ENCODE peak calls at places on chromosome 14, in four cellular contexts. R is GM12878, Z is HepG2, U is K562. J is an unnamed sample.

GRCh38 chr14:96255501-96256366 is at the start of gene BDKRB1:
- DNase-seq in R (no peak), Z (no peak), U (no peak), J (no peak)

GRCh38 chr14:63178912-63179311 is 25.3 kb upstream of the RHOJ start:
- DNase-seq in R (no peak), Z (no peak), U (no peak), J (no peak)

GRCh38 chr14:30317729-30318128 is 241.2 kb upstream of the G2E3 start:
- DNase-seq in R (no peak), Z (peak), U (no peak), J (no peak)

GRCh38 chr14:94575730-94576585 is 5.3 kb upstream of the SERPINA5 start:
- DNase-seq in R (no peak), Z (no peak), U (no peak), J (no peak)

GRCh38 chr14:92646952-92647461 is 101.4 kb downstream of the LGMN start:
- DNase-seq in R (no peak), Z (no peak), U (no peak), J (no peak)

GRCh38 chr14:73935666-73936065 is 14.2 kb downstream of the FAM161B start:
- DNase-seq in R (no peak), Z (no peak), U (peak), J (no peak)

GRCh38 chr14:71143391-71144290 is 236.4 kb downstream of the PCNX1 start:
- DNase-seq in R (no peak), Z (peak), U (peak), J (no peak)

GRCh38 chr14:105247715-105248367 is 492 bp upstream of the BTBD6 start:
- DNase-seq in R (no peak), Z (no peak), U (no peak), J (no peak)

DNA sequence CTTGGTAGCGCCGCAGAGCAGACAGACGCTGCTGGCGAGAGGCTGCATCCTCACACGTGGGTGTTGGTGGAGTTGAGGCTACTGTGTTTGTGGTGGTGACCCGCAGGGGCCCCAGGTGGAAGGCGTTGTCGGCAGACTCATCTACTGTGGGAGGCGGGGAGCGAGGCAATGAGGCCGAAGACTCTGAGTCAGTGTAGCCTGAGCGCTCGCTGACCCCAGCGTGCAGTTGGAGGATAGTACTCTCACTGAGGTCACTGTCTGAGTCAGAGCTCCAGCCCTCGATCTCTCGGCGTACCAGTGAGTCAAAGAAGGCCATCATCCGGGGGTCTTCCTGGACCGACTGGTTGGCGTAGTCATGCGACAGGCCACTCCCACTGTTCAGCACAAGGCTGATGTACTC is 76.0 kb upstream of the ACTN1 start:
- DNase-seq in R (no peak), Z (no peak), U (no peak), J (no peak)
- TF ChIP-seq TCF7 in R (no peak), Z (no peak), U (no peak), J (no peak)

GRCh38 chr14:76866469-76866868 is 40.3 kb downstream of the LRRC74A start:
- DNase-seq in R (no peak), Z (no peak), U (no peak), J (no peak)

GRCh38 chr14:76872796-76873432 is 46.7 kb downstream of the LRRC74A start:
- DNase-seq in R (no peak), Z (peak), U (peak), J (peak)

GRCh38 chr14:76867536-76868452 is 41.6 kb downstream of the LRRC74A start:
- DNase-seq in R (no peak), Z (no peak), U (no peak), J (no peak)

GRCh38 chr14:76868453-76869170 is 42.4 kb downstream of the LRRC74A start:
- DNase-seq in R (no peak), Z (no peak), U (no peak), J (no peak)

DNA sequence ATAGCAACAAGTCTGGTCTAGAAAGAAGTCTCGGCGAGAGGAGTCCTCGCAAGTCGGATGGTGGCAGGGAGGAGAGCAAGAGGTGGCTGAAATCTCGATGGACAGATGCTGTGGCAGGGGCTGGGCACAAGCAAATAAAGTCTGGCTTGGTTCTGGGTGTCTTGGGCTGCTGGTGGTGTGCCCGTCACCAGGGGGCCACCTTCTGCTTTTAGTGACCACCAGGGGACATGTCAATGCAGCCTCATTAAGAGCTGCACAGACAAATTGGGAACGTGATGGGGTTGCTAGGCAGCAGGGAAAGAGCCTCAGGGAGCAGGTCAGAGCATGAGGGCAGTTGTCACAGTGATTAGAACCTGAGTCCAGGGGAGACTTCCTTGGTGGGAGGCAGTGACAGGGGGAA is 43.9 kb downstream of the LRRC74A start:
- DNase-seq in R (no peak), Z (peak), U (no peak), J (peak)
- TF ChIP-seq TCF7 in R (no peak), Z (no peak), U (no peak), J (no peak)

GRCh38 chr14:64502476-64503183 is 1.0 kb downstream of the ZBTB25 start:
- DNase-seq in R (no peak), Z (no peak), U (no peak), J (no peak)
- TF ChIP-seq TCF7 in R (no peak), Z (no peak), U (peak), J (no peak)

GRCh38 chr14:103108749-103109207 is 14.3 kb downstream of the EXOC3L4 start:
- DNase-seq in R (no peak), Z (no peak), U (peak), J (no peak)
- TF ChIP-seq TCF7 in R (no peak), Z (no peak), U (no peak), J (no peak)

DNA sequence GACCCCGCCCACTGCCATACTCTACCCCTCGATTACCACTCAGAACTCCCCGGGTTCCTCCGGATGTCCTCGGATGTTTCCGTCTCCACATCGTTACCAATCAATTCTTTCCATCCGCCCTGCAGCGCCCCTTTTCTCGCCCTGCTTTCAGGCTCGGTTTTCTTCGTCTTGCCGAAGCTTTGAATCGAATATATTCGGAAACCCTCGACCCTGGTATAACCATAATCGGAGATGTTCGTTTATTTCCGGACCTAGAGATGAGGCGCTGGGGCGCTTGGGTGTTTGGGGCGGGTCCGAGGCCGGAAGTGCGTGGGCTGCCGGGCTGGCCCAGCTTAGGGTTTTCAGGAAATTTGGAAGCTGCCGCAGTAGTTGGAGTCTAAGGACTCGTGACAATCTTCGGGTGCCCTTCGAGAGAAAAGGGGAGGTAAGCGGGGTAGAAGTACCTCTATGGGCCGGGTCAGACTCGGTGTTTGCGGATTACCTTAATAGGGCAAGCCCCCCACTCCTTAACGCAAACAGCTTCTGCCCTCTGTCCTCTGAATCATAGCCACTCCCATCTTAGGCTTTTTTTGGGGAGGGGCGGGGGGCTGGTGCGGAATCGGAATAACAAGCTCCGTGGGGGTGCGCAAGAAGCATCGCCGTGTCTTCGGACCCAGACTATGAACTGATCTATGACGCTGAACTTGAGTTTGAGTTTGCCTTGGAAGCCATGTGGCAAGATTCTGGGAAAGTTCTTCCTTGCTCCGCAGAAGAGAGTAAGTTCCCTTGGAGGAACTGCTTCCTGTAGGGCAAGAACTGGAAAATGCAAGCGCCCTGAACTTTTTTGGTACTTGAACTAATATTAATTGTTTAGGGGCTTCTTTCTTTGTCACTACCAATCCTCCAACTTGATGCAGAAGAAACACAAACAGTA is at the start of gene C14orf119:
- DNase-seq in R (peak), Z (peak), U (peak), J (peak)
- TF ChIP-seq TCF7 in R (no peak), Z (no peak), U (no peak), J (no peak)

J was measured in WTC11.